ENCODE peak calls at places on chromosomes 16 and 17, in five cellular contexts. One of them, this sample, is unnamed.

GRCh38 chr16:66551362-66551761 is 1.0 kb upstream of the CKLF start:
- DNase-seq in kidney: no peak
- DNase-seq in AG09309: no peak
- DNase-seq in tibial artery: no peak
- DNase-seq in progenitor cell of endocrine pancreas: no peak
- DNase-seq in this sample: no peak

GRCh38 chr17:66822009-66822408 is 12.9 kb upstream of the CACNG5 start:
- DNase-seq in AG09309: no peak
- DNase-seq in kidney: no peak
- DNase-seq in progenitor cell of endocrine pancreas: no peak
- DNase-seq in tibial artery: no peak
- DNase-seq in this sample: no peak

GRCh38 chr16:29877266-29877961 is 14.4 kb upstream of the CDIPT start:
- DNase-seq in progenitor cell of endocrine pancreas: no peak
- DNase-seq in AG09309: no peak
- DNase-seq in kidney: no peak
- DNase-seq in tibial artery: no peak
- DNase-seq in this sample: no peak

GRCh38 chr17:3845361-3845753 is 689 bp downstream of the NCBP3 start:
- DNase-seq in progenitor cell of endocrine pancreas: no peak
- DNase-seq in tibial artery: no peak
- DNase-seq in AG09309: no peak
- DNase-seq in kidney: no peak
- DNase-seq in this sample: no peak

GRCh38 chr17:64732336-64733006 is 70.4 kb upstream of the SMURF2 start:
- DNase-seq in tibial artery: no peak
- DNase-seq in kidney: peak; percentile 84
- DNase-seq in progenitor cell of endocrine pancreas: no peak
- DNase-seq in AG09309: no peak
- DNase-seq in this sample: no peak

GRCh38 chr17:32331243-32332040 is 10.5 kb downstream of the C17orf75 start:
- DNase-seq in progenitor cell of endocrine pancreas: no peak
- DNase-seq in tibial artery: no peak
- DNase-seq in AG09309: no peak
- DNase-seq in kidney: no peak
- DNase-seq in this sample: no peak

GRCh38 chr17:10652984-10653680 is 4.0 kb downstream of the MYH3 start:
- DNase-seq in AG09309: no peak
- DNase-seq in kidney: no peak
- DNase-seq in tibial artery: no peak
- DNase-seq in progenitor cell of endocrine pancreas: no peak
- DNase-seq in this sample: no peak

GRCh38 chr17:36088559-36089376 is 1.2 kb downstream of the CCL3 start:
- DNase-seq in tibial artery: no peak
- DNase-seq in progenitor cell of endocrine pancreas: no peak
- DNase-seq in kidney: no peak
- DNase-seq in AG09309: no peak
- DNase-seq in this sample: no peak

GRCh38 chr16:1707193-1707790 is 1.3 kb downstream of the MAPK8IP3 start:
- DNase-seq in kidney: no peak
- DNase-seq in progenitor cell of endocrine pancreas: no peak
- DNase-seq in AG09309: no peak
- DNase-seq in tibial artery: no peak
- DNase-seq in this sample: no peak

GRCh38 chr17:32947736-32948135 is 19.8 kb downstream of the TMEM98 start:
- DNase-seq in AG09309: no peak
- DNase-seq in tibial artery: no peak
- DNase-seq in kidney: no peak
- DNase-seq in progenitor cell of endocrine pancreas: no peak
- DNase-seq in this sample: no peak

GRCh38 chr16:55488306-55488705 is 9.3 kb downstream of the MMP2 start:
- DNase-seq in kidney: peak; percentile 88
- DNase-seq in tibial artery: peak; percentile 35
- DNase-seq in progenitor cell of endocrine pancreas: no peak
- DNase-seq in AG09309: no peak
- DNase-seq in this sample: no peak

GRCh38 chr16:15482068-15482747 is 47.8 kb downstream of the BMERB1 start:
- DNase-seq in AG09309: peak; percentile 83
- DNase-seq in tibial artery: no peak
- DNase-seq in progenitor cell of endocrine pancreas: no peak
- DNase-seq in kidney: peak; percentile 81
- DNase-seq in this sample: peak; percentile 94
- TF ChIP-seq CTCF in AG09309: peak; percentile 35
- TF ChIP-seq CTCF in tibial artery: no peak
- TF ChIP-seq CTCF in progenitor cell of endocrine pancreas: no peak
- TF ChIP-seq CTCF in kidney: no peak
- TF ChIP-seq CTCF in this sample: peak; percentile 32

DNA sequence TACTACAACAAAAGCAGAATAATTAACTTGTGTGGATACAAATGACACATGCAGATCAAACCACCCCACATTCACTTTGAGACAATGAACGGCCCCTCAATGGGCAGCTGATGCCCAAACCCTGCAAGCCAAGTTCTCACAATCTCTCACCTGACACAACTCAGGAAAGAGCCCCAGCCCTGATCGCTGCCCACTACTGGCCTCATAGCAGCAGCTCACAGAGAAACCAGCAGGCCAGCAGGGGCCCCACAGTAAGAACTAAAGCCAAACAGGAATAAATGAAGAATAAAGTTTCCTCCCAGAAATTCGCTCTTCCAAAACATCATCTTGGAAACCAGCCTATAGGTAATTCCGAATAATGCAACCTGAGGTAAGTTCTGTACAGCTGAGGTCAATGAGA is 7.7 kb downstream of the AKTIP start:
- DNase-seq in tibial artery: no peak
- DNase-seq in progenitor cell of endocrine pancreas: no peak
- DNase-seq in AG09309: no peak
- DNase-seq in kidney: no peak
- DNase-seq in this sample: no peak
- TF ChIP-seq CTCF in tibial artery: no peak
- TF ChIP-seq CTCF in progenitor cell of endocrine pancreas: no peak
- TF ChIP-seq CTCF in AG09309: no peak
- TF ChIP-seq CTCF in kidney: no peak
- TF ChIP-seq CTCF in this sample: no peak

GRCh38 chr17:45172541-45173286 is 11.0 kb downstream of the HEXIM2 start:
- DNase-seq in progenitor cell of endocrine pancreas: no peak
- DNase-seq in AG09309: no peak
- DNase-seq in tibial artery: peak; percentile 62
- DNase-seq in kidney: peak; percentile 94
- DNase-seq in this sample: peak; percentile 98
- TF ChIP-seq CTCF in progenitor cell of endocrine pancreas: no peak
- TF ChIP-seq CTCF in AG09309: no peak
- TF ChIP-seq CTCF in tibial artery: peak; percentile 22
- TF ChIP-seq CTCF in kidney: no peak
- TF ChIP-seq CTCF in this sample: peak; percentile 36

GRCh38 chr17:63433746-63434591 is 12.1 kb downstream of the CYB561 start:
- DNase-seq in tibial artery: peak; percentile 94
- DNase-seq in AG09309: peak; percentile 90
- DNase-seq in kidney: peak; percentile 86
- DNase-seq in progenitor cell of endocrine pancreas: no peak
- DNase-seq in this sample: no peak
- TF ChIP-seq CTCF in tibial artery: no peak
- TF ChIP-seq CTCF in AG09309: peak; percentile 18
- TF ChIP-seq CTCF in kidney: no peak
- TF ChIP-seq CTCF in progenitor cell of endocrine pancreas: no peak
- TF ChIP-seq CTCF in this sample: no peak

GRCh38 chr17:79849953-79850352 is 10.7 kb upstream of the CBX4 start:
- DNase-seq in AG09309: no peak
- DNase-seq in kidney: no peak
- DNase-seq in progenitor cell of endocrine pancreas: no peak
- DNase-seq in tibial artery: no peak
- DNase-seq in this sample: no peak

GRCh38 chr17:79850571-79851460 is 11.6 kb upstream of the CBX4 start:
- DNase-seq in tibial artery: no peak
- DNase-seq in AG09309: no peak
- DNase-seq in progenitor cell of endocrine pancreas: no peak
- DNase-seq in kidney: no peak
- DNase-seq in this sample: peak; percentile 95

GRCh38 chr17:79852748-79853147 is 13.5 kb upstream of the CBX4 start:
- DNase-seq in kidney: no peak
- DNase-seq in tibial artery: no peak
- DNase-seq in AG09309: no peak
- DNase-seq in progenitor cell of endocrine pancreas: no peak
- DNase-seq in this sample: no peak

GRCh38 chr17:79854080-79854861 is 15.0 kb upstream of the CBX4 start:
- DNase-seq in kidney: peak; percentile 42
- DNase-seq in AG09309: no peak
- DNase-seq in tibial artery: no peak
- DNase-seq in progenitor cell of endocrine pancreas: no peak
- DNase-seq in this sample: no peak

GRCh38 chr17:79851461-79851817 is 12.2 kb upstream of the CBX4 start:
- DNase-seq in kidney: peak; percentile 94
- DNase-seq in AG09309: no peak
- DNase-seq in tibial artery: no peak
- DNase-seq in progenitor cell of endocrine pancreas: no peak
- DNase-seq in this sample: peak; percentile 95
- TF ChIP-seq CTCF in kidney: no peak
- TF ChIP-seq CTCF in AG09309: no peak
- TF ChIP-seq CTCF in tibial artery: no peak
- TF ChIP-seq CTCF in progenitor cell of endocrine pancreas: no peak
- TF ChIP-seq CTCF in this sample: no peak

DNA sequence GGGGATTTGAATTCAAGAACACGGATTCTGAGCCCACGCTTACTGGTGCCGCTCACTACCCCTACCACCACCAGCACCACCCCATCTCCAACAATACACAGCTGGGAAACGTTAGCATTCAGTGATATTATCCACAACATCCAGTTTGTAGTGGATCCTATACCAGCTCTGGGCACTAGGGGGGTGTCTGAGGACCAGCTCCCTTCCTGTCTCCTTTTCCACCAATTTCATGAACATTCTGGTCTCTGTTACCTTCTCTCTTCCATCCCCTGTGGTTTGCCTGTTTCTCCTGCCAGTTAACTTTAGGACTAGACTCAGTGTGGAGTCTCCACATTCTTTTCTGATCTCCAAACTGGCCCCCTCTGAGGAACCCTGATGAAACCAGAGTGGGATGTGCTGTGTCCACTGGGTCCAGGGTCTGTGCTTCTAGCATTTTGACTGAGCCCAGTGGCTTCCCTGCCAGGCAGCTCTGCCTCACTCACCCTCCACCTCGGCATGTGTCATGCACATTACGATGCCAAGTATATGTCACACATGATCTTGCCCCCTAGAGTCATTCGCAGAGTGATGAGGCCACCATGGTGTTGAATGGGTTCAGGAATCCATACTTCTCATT is 187.0 kb upstream of the CDH13 start:
- DNase-seq in AG09309: no peak
- DNase-seq in progenitor cell of endocrine pancreas: no peak
- DNase-seq in kidney: no peak
- DNase-seq in tibial artery: no peak
- DNase-seq in this sample: no peak
- TF ChIP-seq CTCF in AG09309: peak; percentile 69
- TF ChIP-seq CTCF in progenitor cell of endocrine pancreas: peak; percentile 51
- TF ChIP-seq CTCF in kidney: no peak
- TF ChIP-seq CTCF in tibial artery: peak; percentile 11
- TF ChIP-seq CTCF in this sample: peak; percentile 59

GRCh38 chr17:78314683-78315354 is 45.1 kb downstream of the SOCS3 start:
- DNase-seq in kidney: peak; percentile 76
- DNase-seq in progenitor cell of endocrine pancreas: no peak
- DNase-seq in AG09309: no peak
- DNase-seq in tibial artery: no peak
- DNase-seq in this sample: no peak
- TF ChIP-seq CTCF in kidney: no peak
- TF ChIP-seq CTCF in progenitor cell of endocrine pancreas: no peak
- TF ChIP-seq CTCF in AG09309: no peak
- TF ChIP-seq CTCF in tibial artery: no peak
- TF ChIP-seq CTCF in this sample: no peak

This sample was measured in RWPE2.